ENCODE peak calls at places on chromosome 14, in four cellular contexts. E is thoracic aorta, I is suprapubic skin, U is neural crest cell. V is an unnamed sample.

GRCh38 chr14:95314609-95315008 is 5.1 kb downstream of the CLMN start:
- DNase-seq in E (no peak), I (no peak), U (no peak), V (no peak)

GRCh38 chr14:66485910-66486421 is at the start of gene CCDC196:
- DNase-seq in E (no peak), I (no peak), U (no peak), V (no peak)

GRCh38 chr14:41873379-41874034 is 266.8 kb downstream of the LRFN5 start:
- DNase-seq in E (no peak), I (no peak), U (no peak), V (no peak)

GRCh38 chr14:92984082-92984788 is 61.3 kb downstream of the CHGA start:
- DNase-seq in E (no peak), I (no peak), U (no peak), V (no peak)

GRCh38 chr14:106844608-106845285 is 1318.4 kb downstream of the TMEM121 start:
- DNase-seq in E (no peak), I (peak; percentile 82), U (no peak), V (no peak)

GRCh38 chr14:73744175-73744867 is 30.1 kb upstream of the PNMA1 start:
- DNase-seq in E (no peak), I (no peak), U (no peak), V (no peak)

GRCh38 chr14:104930526-104931322 is 6.0 kb downstream of the PLD4 start:
- DNase-seq in E (no peak), I (no peak), U (no peak), V (no peak)

GRCh38 chr14:97149775-97150174 is 352.6 kb downstream of the VRK1 start:
- DNase-seq in E (no peak), I (no peak), U (no peak), V (no peak)

GRCh38 chr14:104007121-104007520 is 64.8 kb upstream of the RD3L start:
- DNase-seq in E (no peak), I (no peak), U (no peak), V (no peak)

GRCh38 chr14:22561661-22562579 is 27.1 kb downstream of the DAD1 start:
- DNase-seq in E (no peak), I (no peak), U (no peak), V (no peak)

GRCh38 chr14:91019673-91020072 is 40.8 kb downstream of the RPS6KA5 start:
- DNase-seq in E (no peak), I (no peak), U (no peak), V (no peak)

GRCh38 chr14:92551066-92551841 is 37.7 kb downstream of the RIN3 start:
- DNase-seq in E (no peak), I (no peak), U (no peak), V (no peak)

GRCh38 chr14:96176275-96176674 is 28.4 kb upstream of the BDKRB2 start:
- DNase-seq in E (no peak), I (no peak), U (no peak), V (no peak)

GRCh38 chr14:104314251-104314941 is 176.0 kb downstream of the KIF26A start:
- DNase-seq in E (no peak), I (peak; percentile 51), U (no peak), V (no peak)

GRCh38 chr14:94601961-94602391 is 10.2 kb upstream of the SERPINA3 start:
- DNase-seq in E (peak; percentile 43), I (peak; percentile 88), U (no peak), V (no peak)

GRCh38 chr14:55926007-55926406 is 192.2 kb upstream of the PELI2 start:
- DNase-seq in E (no peak), I (no peak), U (no peak), V (no peak)

GRCh38 chr14:93936245-93936644 is 9.1 kb downstream of the FAM181A start:
- DNase-seq in E (no peak), I (no peak), U (peak; percentile 31), V (no peak)

GRCh38 chr14:104213301-104214034 is 75.1 kb downstream of the KIF26A start:
- DNase-seq in E (no peak), I (no peak), U (no peak), V (no peak)

GRCh38 chr14:52268191-52269061 is 928 bp downstream of the PTGDR start:
- DNase-seq in E (no peak), I (peak; percentile 60), U (peak; percentile 2), V (peak; percentile 59)

DNA sequence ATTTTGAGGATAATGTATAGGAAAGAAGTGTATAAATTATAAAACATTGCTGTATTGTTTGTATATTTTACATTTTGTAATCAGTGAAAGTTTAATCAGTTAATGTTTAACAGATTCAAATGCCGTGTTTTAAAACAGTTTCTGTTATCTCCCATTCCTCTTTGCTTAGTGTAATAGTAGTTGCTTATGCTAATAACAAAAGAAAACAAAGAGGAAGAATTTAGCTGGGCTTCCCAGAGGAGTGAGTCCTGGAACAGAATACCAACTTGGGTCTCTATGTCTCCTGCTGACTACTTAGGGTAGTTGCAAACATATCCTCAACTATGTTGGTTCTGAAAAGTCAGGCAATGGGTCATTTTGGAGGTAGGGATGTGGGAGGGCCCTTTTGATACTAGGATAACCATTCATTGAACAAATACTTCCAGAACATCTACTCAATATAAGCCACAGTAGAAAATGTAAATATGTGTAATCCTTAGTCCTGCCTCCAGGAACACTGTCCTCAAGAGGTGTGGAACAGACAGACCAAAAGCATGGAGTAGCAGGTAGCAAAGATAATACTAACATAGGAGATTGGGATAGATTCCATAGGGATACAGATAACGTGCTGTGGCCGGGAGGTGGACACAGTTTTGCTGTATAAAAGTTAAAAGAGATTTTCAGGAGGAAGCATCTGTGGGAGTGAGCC is 36.1 kb upstream of the EVL start:
- DNase-seq in E (no peak), I (no peak), U (no peak), V (no peak)
- TF ChIP-seq CTCF in E (no peak), I (no peak), U (no peak), V (no peak)

GRCh38 chr14:36771256-36771655 is 109.6 kb downstream of the PAX9 start:
- DNase-seq in E (no peak), I (no peak), U (no peak), V (no peak)

GRCh38 chr14:36773558-36773957 is 111.9 kb downstream of the PAX9 start:
- DNase-seq in E (no peak), I (no peak), U (no peak), V (no peak)

GRCh38 chr14:36768638-36769337 is 107.1 kb downstream of the PAX9 start:
- DNase-seq in E (no peak), I (no peak), U (no peak), V (no peak)

GRCh38 chr14:36767603-36768281 is 106.1 kb downstream of the PAX9 start:
- DNase-seq in E (no peak), I (no peak), U (no peak), V (peak; percentile 26)

DNA sequence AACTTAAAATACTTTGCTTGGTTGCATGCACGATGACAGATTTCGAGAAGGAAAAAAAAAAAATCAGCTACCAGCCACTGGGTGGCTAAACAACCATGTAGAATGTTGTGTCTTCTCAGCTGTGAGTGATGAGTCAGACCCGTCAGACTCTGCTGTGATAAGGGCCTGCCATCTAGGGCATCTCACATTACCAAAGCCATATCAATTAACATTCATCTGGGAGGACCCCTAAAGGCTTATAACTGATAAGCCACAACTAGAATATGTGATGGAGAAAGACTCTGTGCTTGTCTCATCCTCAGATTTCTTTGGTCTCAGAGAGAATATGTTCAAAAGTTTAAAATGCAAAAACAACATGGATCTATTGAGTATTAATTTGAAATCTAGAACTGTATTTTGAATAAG is 111.5 kb downstream of the PAX9 start:
- DNase-seq in E (no peak), I (no peak), U (no peak), V (no peak)
- TF ChIP-seq CTCF in E (no peak), I (no peak), U (peak; percentile 49), V (no peak)

GRCh38 chr14:72704507-72704906 is 189.4 kb downstream of the DPF3 start:
- DNase-seq in E (no peak), I (no peak), U (no peak), V (no peak)
- TF ChIP-seq CTCF in E (no peak), I (no peak), U (no peak), V (no peak)

DNA sequence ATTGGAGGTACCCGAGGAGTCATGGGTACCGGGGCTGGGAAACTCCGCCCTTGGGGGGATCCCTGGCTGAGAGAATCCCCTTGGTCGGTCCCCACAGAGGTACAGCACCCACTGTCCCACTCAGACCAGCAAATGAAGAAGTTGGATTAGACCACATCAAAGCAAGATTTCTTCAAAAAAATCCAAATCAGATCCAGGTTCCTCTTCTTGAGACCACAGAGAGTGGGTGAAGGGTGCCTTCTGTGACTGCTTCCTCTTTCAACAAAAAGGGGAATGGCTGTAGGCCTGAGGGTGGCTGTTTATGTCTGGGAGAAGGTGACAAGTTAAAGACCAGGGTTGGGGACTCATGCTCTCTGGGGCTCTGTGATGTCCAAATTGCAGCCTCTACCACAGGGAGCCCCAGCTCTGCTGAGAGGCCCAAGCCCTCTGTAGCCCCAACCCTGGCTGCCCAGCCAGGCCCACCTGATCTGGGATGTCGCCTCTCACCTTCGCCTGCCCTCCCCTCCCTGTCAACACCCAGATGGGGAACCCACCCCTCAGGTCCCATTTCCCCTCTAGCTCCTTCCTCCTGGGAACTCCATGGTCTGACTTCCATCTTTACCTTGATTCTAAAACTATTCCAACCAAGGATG is 50.9 kb downstream of the ZFP36L1 start:
- DNase-seq in E (no peak), I (peak; percentile 47), U (no peak), V (no peak)
- TF ChIP-seq CTCF in E (no peak), I (no peak), U (no peak), V (no peak)

GRCh38 chr14:36238666-36239363 is 62.3 kb upstream of the PTCSC3 start:
- DNase-seq in E (no peak), I (no peak), U (no peak), V (no peak)

GRCh38 chr14:36243183-36243582 is 66.7 kb upstream of the PTCSC3 start:
- DNase-seq in E (no peak), I (no peak), U (no peak), V (no peak)

GRCh38 chr14:36245223-36245622 is 68.7 kb upstream of the PTCSC3 start:
- DNase-seq in E (no peak), I (no peak), U (no peak), V (no peak)

GRCh38 chr14:36241183-36241582 is 64.7 kb upstream of the PTCSC3 start:
- DNase-seq in E (no peak), I (no peak), U (no peak), V (no peak)
- TF ChIP-seq CTCF in E (no peak), I (no peak), U (no peak), V (no peak)